ENCODE peak calls at places on chromosome 4, in ten cellular contexts. L is GM12878, Z is stomach, T is lower lobe of right lung, P is cardiac muscle cell, J is HCT116, K is suprapubic skin, V is uterus, S is transverse colon, Y is IMR-90. F is an unnamed sample.

GRCh38 chr4:36426741-36427140 is 145.3 kb downstream of the DTHD1 start:
- DNase-seq in L (no peak), Z (no peak), T (no peak), P (no peak), J (no peak), K (no peak), V (no peak), S (no peak), Y (no peak), F (no peak)

GRCh38 chr4:40003986-40004385 is 26.3 kb upstream of the PDS5A start:
- DNase-seq in L (no peak), Z (no peak), T (no peak), P (no peak), J (no peak), K (no peak), V (no peak), S (no peak), Y (peak), F (peak)

GRCh38 chr4:7426525-7427171 is 8.1 kb downstream of the PSAPL1 start:
- DNase-seq in L (no peak), Z (peak), T (peak), P (no peak), J (no peak), K (peak), V (peak), S (peak), Y (no peak), F (no peak)

GRCh38 chr4:81142744-81143143 is 72.3 kb downstream of the PRKG2 start:
- DNase-seq in L (no peak), Z (no peak), T (no peak), P (no peak), J (no peak), K (no peak), V (peak), S (peak), Y (peak), F (peak)

GRCh38 chr4:8920289-8920965 is 48.8 kb upstream of the HMX1 start:
- DNase-seq in L (no peak), Z (no peak), T (no peak), P (no peak), J (no peak), K (peak), V (no peak), S (no peak), Y (no peak), F (no peak)

GRCh38 chr4:124337874-124338273 is 374.7 kb downstream of the ANKRD50 start:
- DNase-seq in L (no peak), Z (no peak), T (no peak), P (peak), J (no peak), K (no peak), V (peak), S (no peak), Y (peak), F (peak)

GRCh38 chr4:56544573-56545131 is 39.1 kb downstream of the ARL9 start:
- DNase-seq in L (peak), Z (peak), T (peak), P (peak), J (peak), K (peak), V (peak), S (peak), Y (peak), F (peak)

GRCh38 chr4:165684177-165684870 is 188.7 kb upstream of the TLL1 start:
- DNase-seq in L (no peak), Z (no peak), T (no peak), P (no peak), J (no peak), K (no peak), V (no peak), S (no peak), Y (no peak), F (peak)

GRCh38 chr4:108398326-108398725 is 222.1 kb upstream of the RPL34 start:
- DNase-seq in L (no peak), Z (no peak), T (no peak), P (no peak), J (no peak), K (no peak), V (no peak), S (no peak), Y (no peak), F (no peak)

GRCh38 chr4:64713256-64713840 is 304.1 kb upstream of the TECRL start:
- DNase-seq in L (no peak), Z (no peak), T (no peak), P (peak), J (no peak), K (no peak), V (no peak), S (no peak), Y (peak), F (peak)
- TF ChIP-seq CTCF in L (peak), Z (no peak), T (peak), P (peak), J (peak), K (no peak), V (no peak), S (peak), Y (peak), F (peak)

DNA sequence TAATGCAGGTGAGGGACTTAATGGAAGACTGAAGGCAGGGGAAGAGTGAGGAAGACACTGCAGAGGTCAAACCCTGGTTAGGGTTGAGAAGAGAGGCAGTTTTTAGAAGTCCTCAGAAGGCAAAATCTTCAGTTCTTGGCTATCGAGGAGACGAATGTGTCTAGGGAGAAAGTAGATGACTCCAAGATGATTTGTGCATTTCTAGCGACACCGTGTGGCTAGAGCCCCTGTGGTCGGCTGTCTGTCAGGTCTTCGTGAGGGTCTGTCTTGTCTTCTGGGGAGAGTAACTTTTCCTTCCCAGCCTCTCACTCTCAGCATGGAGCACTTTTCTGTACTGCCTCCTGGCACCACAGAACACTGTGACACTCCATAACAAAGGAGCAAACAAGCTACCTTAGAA is 458.1 kb downstream of the STIM2 start:
- DNase-seq in L (peak), Z (no peak), T (no peak), P (peak), J (peak), K (no peak), V (no peak), S (peak), Y (peak), F (peak)
- H3K4me3 ChIP-seq in L (no peak), Z (no peak), T (no peak), P (no peak), J (no peak), K (no peak), V (no peak), S (no peak), Y (no peak), F (no peak)

DNA sequence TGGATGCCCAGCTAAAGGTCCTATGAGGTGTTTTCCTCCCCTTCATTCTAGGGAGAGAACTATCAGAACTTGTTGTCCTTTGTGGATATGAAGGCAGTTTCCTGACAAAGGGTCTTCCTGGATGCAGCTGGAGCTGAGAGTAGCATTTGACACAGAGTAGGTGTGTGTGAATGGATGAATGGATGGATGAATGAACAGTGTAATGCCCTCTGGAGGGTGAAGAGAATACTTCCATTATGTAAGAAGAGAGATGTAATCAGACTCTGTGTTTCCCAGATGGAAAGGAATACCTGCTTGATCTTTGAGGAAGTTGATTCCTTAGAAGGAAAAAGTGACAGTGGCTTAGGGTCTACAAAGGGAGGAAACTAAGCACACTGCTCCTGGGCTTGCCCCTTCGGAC is 55.4 kb upstream of the AADAT start:
- DNase-seq in L (no peak), Z (no peak), T (no peak), P (no peak), J (no peak), K (no peak), V (no peak), S (no peak), Y (no peak), F (no peak)
- TF ChIP-seq CTCF in L (no peak), Z (no peak), T (no peak), P (no peak), J (no peak), K (no peak), V (no peak), S (no peak), Y (no peak), F (no peak)

DNA sequence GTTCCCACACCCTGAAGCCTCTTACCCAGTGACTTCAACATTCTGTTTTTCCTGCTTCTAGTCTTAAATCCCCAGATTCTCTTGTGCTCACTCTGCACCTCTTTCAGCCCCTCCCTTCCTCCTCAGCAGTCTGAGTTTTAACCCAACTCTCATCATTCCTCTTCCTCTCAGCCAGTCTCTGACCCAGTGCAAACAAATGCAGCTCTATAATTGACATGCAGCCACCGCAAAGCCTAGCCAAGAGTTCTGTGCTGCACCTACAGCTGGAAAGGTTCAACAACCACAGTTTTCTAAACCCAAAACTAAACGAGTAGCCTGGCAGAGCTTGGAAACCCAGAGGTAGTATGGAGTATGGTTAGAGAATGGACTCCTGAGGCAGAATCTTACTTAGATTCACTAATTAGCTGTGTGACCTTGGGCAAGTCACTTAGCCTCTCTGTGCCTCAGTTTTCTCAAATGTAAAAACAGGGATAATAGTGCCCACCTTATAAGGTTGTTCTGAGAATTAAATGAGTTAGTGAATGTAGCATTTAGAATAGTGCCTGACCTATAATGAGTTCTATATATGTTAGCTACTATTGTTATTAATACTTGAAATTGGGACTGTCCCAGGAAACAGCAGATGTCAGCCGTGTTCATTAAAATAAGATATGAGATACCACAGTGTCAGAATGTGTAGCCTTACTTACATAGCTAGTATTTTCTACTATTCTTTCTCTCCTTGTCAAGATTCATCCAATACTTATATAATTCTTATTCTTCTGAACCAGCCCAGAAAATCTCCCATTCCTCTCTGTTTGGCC is 3.5 kb downstream of the TMEM154 start:
- DNase-seq in L (no peak), Z (no peak), T (no peak), P (no peak), J (no peak), K (no peak), V (no peak), S (no peak), Y (no peak), F (no peak)
- H3K4me3 ChIP-seq in L (peak), Z (no peak), T (no peak), P (no peak), J (no peak), K (no peak), V (no peak), S (no peak), Y (no peak), F (no peak)

GRCh38 chr4:186188107-186188506 is 3.3 kb upstream of the CYP4V2 start:
- DNase-seq in L (no peak), Z (no peak), T (no peak), P (no peak), J (no peak), K (no peak), V (no peak), S (no peak), Y (no peak), F (no peak)

GRCh38 chr4:186189656-186190055 is 1.7 kb upstream of the CYP4V2 start:
- DNase-seq in L (no peak), Z (no peak), T (no peak), P (no peak), J (no peak), K (no peak), V (no peak), S (no peak), Y (no peak), F (no peak)

GRCh38 chr4:186191266-186192067 is at the start of gene CYP4V2:
- DNase-seq in L (peak), Z (peak), T (peak), P (peak), J (peak), K (peak), V (peak), S (peak), Y (peak), F (peak)

GRCh38 chr4:186192068-186192751 is 843 bp downstream of the CYP4V2 start:
- DNase-seq in L (no peak), Z (peak), T (no peak), P (peak), J (no peak), K (no peak), V (peak), S (peak), Y (peak), F (peak)

DNA sequence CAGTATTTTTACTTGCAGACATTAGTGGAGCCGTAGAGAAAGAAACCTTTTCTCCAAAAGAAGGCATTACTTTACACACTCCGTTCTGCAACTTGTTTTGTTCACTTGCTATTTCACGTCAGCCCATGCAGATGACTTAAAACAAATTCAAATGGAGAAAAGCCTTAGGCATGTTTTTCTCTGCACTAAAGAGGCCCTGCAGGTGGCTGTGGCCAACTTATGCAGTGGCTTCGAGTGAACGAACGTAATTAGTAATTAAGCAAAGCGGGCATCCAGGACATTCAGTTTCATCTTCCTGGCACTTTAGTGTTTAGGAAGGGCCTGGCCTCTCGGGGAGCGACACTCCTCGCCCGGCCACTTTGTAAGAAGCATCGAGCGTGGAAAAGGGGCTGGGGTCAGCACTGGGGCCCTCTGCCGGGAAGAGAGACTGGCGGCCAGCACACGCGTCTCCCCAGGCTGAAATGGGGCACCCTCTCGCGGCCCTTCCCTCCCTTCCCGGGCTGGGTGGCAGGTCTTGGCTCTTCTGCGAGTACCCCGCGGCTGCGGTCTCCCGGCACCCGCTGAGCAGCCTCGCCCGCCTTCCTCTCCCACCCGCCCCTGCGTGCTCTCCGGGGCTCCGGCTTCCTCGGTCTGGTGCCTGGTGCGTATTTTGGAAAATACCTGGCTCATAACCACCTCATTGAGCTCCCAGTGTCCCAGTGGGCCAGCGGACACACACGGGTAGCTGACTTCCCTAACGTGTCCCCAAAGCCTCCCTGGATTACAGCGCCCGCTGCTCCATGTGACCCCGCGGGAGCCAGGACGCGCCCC is 706 bp upstream of the CYP4V2 start:
- DNase-seq in L (no peak), Z (no peak), T (no peak), P (peak), J (no peak), K (no peak), V (no peak), S (peak), Y (no peak), F (peak)
- TF ChIP-seq CTCF in L (no peak), Z (no peak), T (no peak), P (peak), J (no peak), K (no peak), V (no peak), S (peak), Y (no peak), F (no peak)

DNA sequence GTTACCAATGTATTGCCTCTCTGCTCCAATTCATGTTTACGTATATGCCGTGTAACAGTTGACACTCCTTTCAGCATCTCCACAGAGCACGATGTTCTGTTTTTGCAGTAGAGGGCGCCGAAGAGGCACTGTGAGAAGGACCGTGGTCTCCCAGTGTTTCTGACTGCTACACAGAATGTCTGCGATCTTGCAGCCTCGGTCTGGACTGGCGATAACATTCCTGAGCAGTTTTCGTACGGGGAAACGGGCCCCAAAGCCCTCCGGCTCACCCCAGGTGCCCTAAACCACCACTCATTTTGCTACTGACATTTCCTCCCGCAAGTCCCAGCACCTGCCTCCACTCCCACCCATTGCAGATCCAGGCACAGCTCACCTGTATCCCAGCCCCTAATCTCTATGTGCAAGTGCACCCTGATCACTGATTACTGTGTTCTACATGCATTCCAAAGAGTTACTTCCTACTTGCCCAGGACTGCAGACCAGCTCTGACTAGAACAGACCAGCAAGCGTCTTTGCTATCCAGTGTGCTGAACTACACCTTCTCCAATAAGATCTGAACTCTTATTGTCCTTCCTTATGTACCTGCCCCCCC is 12.4 kb upstream of the NFXL1 start:
- DNase-seq in L (no peak), Z (peak), T (no peak), P (peak), J (peak), K (no peak), V (peak), S (peak), Y (peak), F (peak)
- H3K4me3 ChIP-seq in L (no peak), Z (peak), T (peak), P (peak), J (peak), K (peak), V (no peak), S (no peak), Y (no peak), F (no peak)

GRCh38 chr4:115234405-115235093 is 121.1 kb upstream of the NDST4 start:
- DNase-seq in L (peak), Z (no peak), T (no peak), P (peak), J (peak), K (no peak), V (no peak), S (no peak), Y (no peak), F (peak)
- TF ChIP-seq CTCF in L (peak), Z (no peak), T (peak), P (no peak), J (peak), K (no peak), V (no peak), S (no peak), Y (no peak), F (peak)

DNA sequence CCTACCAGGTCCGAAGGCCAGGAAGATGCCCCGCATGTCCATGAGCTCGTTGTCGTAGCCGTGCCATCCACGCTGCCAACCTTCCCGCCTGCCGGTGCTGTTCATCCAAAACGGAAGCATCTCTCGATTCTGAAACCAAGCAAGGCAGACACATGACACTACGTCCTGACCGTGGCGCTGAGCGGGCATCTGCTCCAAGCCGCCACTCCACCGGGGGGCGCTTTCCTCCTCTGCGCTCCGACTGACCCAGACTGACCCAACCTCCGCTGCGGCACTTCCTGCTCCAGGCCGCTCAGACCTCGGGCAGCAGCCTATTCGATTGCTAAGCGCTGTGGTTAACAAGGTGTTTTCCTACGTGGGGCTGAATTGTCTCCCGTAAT is 120.4 kb downstream of the ENPP6 start:
- DNase-seq in L (no peak), Z (peak), T (peak), P (no peak), J (no peak), K (peak), V (peak), S (peak), Y (no peak), F (peak)
- H3K4me3 ChIP-seq in L (no peak), Z (no peak), T (peak), P (no peak), J (no peak), K (peak), V (peak), S (no peak), Y (no peak), F (peak)

F was measured in fibroblast of mammary gland.